ENCODE peak calls at places on chromosome 1, in four cellular contexts. L is activated effector memory CD4-positive, alpha-beta T cell treated with anti-CD3 and anti-CD28 coated beads, Interleukin-2, amount 50 U/mL, for 16 hours; E is stimulated activated CD4-positive, alpha-beta T cell treated with anti-CD3 and anti-CD28 coated beads, Interleukin-2, amount 100 ng/mL, for 24 hours; X is left colon. H is an unnamed sample.

GRCh38 chr1:33385251-33385650 is 45.6 kb downstream of the PHC2 start:
- DNase-seq in L (no peak), X (no peak), E (no peak), H (no peak)

GRCh38 chr1:7845761-7846160 is 7.1 kb downstream of the UTS2 start:
- DNase-seq in X (no peak), L (no peak), E (no peak), H (no peak)

GRCh38 chr1:23459338-23459757 is 24.6 kb downstream of the ASAP3 start:
- DNase-seq in E (no peak), X (no peak), L (no peak), H (no peak)

GRCh38 chr1:245956225-245956624 is 550.9 kb downstream of the SMYD3 start:
- DNase-seq in E (peak), L (peak), X (no peak), H (peak)

GRCh38 chr1:55015123-55015522 is 16.4 kb downstream of the BSND start:
- DNase-seq in X (no peak), L (no peak), E (no peak), H (no peak)

GRCh38 chr1:32939655-32940371 is 24.8 kb downstream of the RNF19B start:
- DNase-seq in L (no peak), X (peak), E (no peak), H (peak)

GRCh38 chr1:65310078-65310587 is 790 bp downstream of the DNAJC6 start:
- DNase-seq in L (no peak), E (no peak), X (peak), H (peak)

GRCh38 chr1:225834417-225835329 is 24.7 kb downstream of the EPHX1 start:
- DNase-seq in E (no peak), X (no peak), L (no peak), H (no peak)

GRCh38 chr1:3312894-3313578 is 141.4 kb upstream of the ARHGEF16 start:
- DNase-seq in L (peak), E (peak), X (peak), H (peak)

GRCh38 chr1:62299426-62300200 is 19.6 kb downstream of the KANK4 start:
- DNase-seq in X (peak), E (no peak), L (no peak), H (no peak)

GRCh38 chr1:53666566-53666965 is 72.4 kb downstream of the GLIS1 start:
- DNase-seq in X (no peak), L (no peak), E (no peak), H (no peak)

GRCh38 chr1:165516469-165516868 is 27.3 kb upstream of the LRRC52 start:
- DNase-seq in E (no peak), X (no peak), L (no peak), H (no peak)